ENCODE peak calls at places on chromosomes 7 and 10, in six cellular contexts. W, T, D, X, V and I are unnamed samples.

GRCh38 chr7:131104611-131105293 is 222.9 kb upstream of the MKLN1 start:
- DNase-seq in W (no peak), T (no peak), D (no peak), X (no peak), V (no peak), I (no peak)

GRCh38 chr10:104076743-104077160 is 8.9 kb downstream of the COL17A1 start:
- DNase-seq in W (no peak), T (peak; percentile 69), D (peak; percentile 56), X (peak; percentile 44), V (peak; percentile 36), I (peak; percentile 40)

GRCh38 chr7:2360791-2361190 is 6.2 kb downstream of the EIF3B start:
- DNase-seq in W (no peak), T (no peak), D (no peak), X (no peak), V (no peak), I (no peak)

GRCh38 chr10:11882646-11883375 is 59.7 kb downstream of the PROSER2 start:
- DNase-seq in W (no peak), T (peak; percentile 7), D (no peak), X (no peak), V (no peak), I (no peak)

GRCh38 chr7:11709240-11709639 is 122.8 kb downstream of the THSD7A start:
- DNase-seq in W (no peak), T (no peak), D (no peak), X (no peak), V (no peak), I (no peak)

GRCh38 chr10:74213019-74213418 is 62.0 kb downstream of the ADK start:
- DNase-seq in W (no peak), T (no peak), D (no peak), X (no peak), V (no peak), I (no peak)

GRCh38 chr7:157475601-157476000 is 138.8 kb downstream of the DNAJB6 start:
- DNase-seq in W (no peak), T (no peak), D (no peak), X (no peak), V (no peak), I (no peak)

GRCh38 chr7:130458256-130458655 is 17.4 kb upstream of the CEP41 start:
- DNase-seq in W (no peak), T (no peak), D (no peak), X (no peak), V (no peak), I (no peak)

GRCh38 chr10:27108165-27108564 is 7.9 kb upstream of the ANKRD26 start:
- DNase-seq in W (no peak), T (no peak), D (no peak), X (no peak), V (no peak), I (no peak)

GRCh38 chr10:80528901-80529300 is 8.8 kb upstream of the SH2D4B start:
- DNase-seq in W (no peak), T (no peak), D (no peak), X (no peak), V (no peak), I (no peak)

GRCh38 chr7:142804715-142805114 is 33.9 kb downstream of the PRSS2 start:
- DNase-seq in W (no peak), T (no peak), D (no peak), X (no peak), V (no peak), I (no peak)

GRCh38 chr10:51073461-51074237 is 638 bp upstream of the PRKG1 start:
- DNase-seq in W (peak; percentile 60), T (peak; percentile 42), D (peak; percentile 66), X (peak; percentile 5), V (peak; percentile 18), I (peak; percentile 54)

GRCh38 chr10:35561670-35562069 is 43.5 kb upstream of the GJD4 start:
- DNase-seq in W (no peak), T (peak; percentile 76), D (no peak), X (no peak), V (no peak), I (no peak)

GRCh38 chr7:144814326-144814725 is 21.5 kb downstream of the TPK1 start:
- DNase-seq in W (no peak), T (no peak), D (no peak), X (no peak), V (no peak), I (no peak)

GRCh38 chr10:127976286-127976685 is 69.4 kb downstream of the PTPRE start:
- DNase-seq in W (no peak), T (no peak), D (no peak), X (no peak), V (no peak), I (no peak)

GRCh38 chr7:69787736-69788431 is 189.6 kb downstream of the AUTS2 start:
- DNase-seq in W (no peak), T (no peak), D (no peak), X (no peak), V (no peak), I (no peak)

GRCh38 chr7:156751319-156751718 is 110.7 kb downstream of the RNF32 start:
- DNase-seq in W (no peak), T (no peak), D (no peak), X (no peak), V (no peak), I (no peak)

GRCh38 chr7:130009848-130010688 is 41.1 kb downstream of the ZC3HC1 start:
- DNase-seq in W (no peak), T (no peak), D (no peak), X (no peak), V (peak; percentile 31), I (peak; percentile 28)

GRCh38 chr7:30139836-30140384 is 5.1 kb downstream of the MTURN start:
- DNase-seq in W (no peak), T (no peak), D (no peak), X (no peak), V (no peak), I (no peak)

GRCh38 chr10:33193057-33193866 is 141.2 kb downstream of the NRP1 start:
- DNase-seq in W (no peak), T (peak; percentile 90), D (peak; percentile 88), X (peak; percentile 90), V (peak; percentile 81), I (peak; percentile 88)

GRCh38 chr7:105011771-105012502 is 2.1 kb upstream of the KMT2E start:
- DNase-seq in W (no peak), T (peak; percentile 38), D (peak; percentile 42), X (no peak), V (peak; percentile 48), I (no peak)

GRCh38 chr7:25907214-25907613 is 244.8 kb upstream of the NFE2L3 start:
- DNase-seq in W (no peak), T (no peak), D (no peak), X (no peak), V (no peak), I (no peak)

GRCh38 chr7:77570330-77571011 is 33.4 kb downstream of the PTPN12 start:
- DNase-seq in W (no peak), T (no peak), D (no peak), X (no peak), V (no peak), I (no peak)

GRCh38 chr7:151844080-151844827 is 32.7 kb downstream of the PRKAG2 start:
- DNase-seq in W (no peak), T (no peak), D (no peak), X (no peak), V (no peak), I (no peak)

DNA sequence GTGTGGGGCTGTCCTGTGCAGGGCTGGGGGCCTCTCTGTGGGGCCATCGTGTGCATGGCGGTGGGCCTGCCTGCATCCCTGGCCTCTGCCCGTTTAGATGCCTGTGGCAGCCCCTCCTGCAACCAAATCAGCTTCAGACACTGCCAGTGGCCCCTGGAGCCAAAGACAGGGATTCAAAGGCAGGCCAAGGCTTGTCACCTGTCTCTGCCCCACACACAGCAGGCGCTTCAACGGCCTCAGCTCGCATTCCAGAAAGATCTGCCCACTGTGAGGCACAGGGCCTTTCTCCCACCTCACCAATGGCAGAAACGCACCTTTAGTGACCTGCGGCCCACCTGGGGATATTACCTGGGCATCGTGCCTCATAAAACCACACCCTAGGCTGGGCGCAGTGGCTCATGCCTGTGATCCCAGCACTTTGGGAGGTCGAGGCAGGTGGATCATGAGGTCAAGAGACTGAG is 46.0 kb downstream of the INSIG1 start:
- DNase-seq in W (no peak), T (no peak), D (no peak), X (no peak), V (no peak), I (no peak)
- H3K4me3 ChIP-seq in W (no peak overlapping the region), T (no peak overlapping the region), D (no peak overlapping the region), X (no peak overlapping the region), V (no peak overlapping the region), I (no peak overlapping the region)

DNA sequence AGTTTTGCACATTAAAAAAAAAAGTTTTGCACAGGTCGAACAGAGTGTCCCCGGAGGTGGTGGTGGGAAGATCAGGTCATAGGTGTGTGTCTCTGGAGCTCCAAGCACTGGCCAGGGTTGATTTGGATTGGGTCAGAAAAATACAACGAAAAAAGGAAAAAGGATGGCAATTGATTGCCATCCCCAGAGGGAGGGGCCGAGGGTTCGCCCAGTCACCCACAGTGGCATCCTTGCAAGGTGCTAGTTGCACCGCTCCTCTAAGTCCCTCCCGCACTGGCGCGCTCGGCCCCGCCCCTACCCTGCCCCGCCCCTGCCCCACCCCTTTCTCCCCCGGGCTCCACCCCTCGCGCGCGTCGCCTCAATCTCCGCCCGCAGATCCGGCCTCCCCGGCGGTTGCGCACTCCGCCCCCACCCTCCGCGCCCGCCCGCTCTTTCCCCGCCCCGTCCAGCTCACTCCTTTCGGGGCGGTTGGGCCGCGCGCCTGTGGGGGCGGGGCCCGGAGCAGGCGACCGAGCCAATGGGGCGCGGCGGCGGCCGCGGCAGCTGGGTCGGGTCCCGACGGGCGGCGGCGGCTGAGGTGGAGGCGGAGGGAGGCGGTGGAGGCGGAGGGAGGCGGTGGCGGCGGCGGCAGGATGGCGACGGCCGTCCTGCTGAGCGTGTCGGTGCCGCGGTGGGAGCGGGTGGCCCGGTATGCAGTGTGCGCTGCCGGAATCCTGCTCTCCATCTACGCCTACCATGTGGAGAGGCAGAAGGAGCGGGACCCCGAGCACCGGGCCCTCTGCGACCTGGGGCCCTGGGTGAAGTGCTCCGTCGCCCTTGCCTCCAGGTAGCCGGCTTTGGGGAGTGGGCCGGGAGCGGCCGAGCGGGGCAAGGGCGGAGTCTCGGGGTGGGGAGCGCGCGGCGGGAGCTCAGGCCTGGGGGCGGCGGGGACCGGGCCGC is 31.5 kb upstream of the ERV3-1 start:
- DNase-seq in W (peak; percentile 98), T (peak; percentile 95), D (peak; percentile 92), X (peak; percentile 79), V (peak; percentile 95), I (peak; percentile 95)
- TF ChIP-seq POLR2A in W (no peak), T (peak; percentile 57), D (peak; percentile 26), X (no peak), V (peak; percentile 42), I (peak; percentile 67)

GRCh38 chr7:150381096-150381495 is 2.0 kb downstream of the ZNF775 start:
- DNase-seq in W (no peak), T (no peak), D (no peak), X (no peak), V (no peak), I (no peak)

GRCh38 chr7:150379590-150380379 is 655 bp downstream of the ZNF775 start:
- DNase-seq in W (peak; percentile 82), T (no peak), D (no peak), X (peak; percentile 28), V (no peak), I (no peak)

GRCh38 chr7:150381785-150382122 is 2.6 kb downstream of the ZNF775 start:
- DNase-seq in W (no peak), T (no peak), D (no peak), X (no peak), V (no peak), I (no peak)

GRCh38 chr7:150378853-150379589 is at the start of gene ZNF775:
- DNase-seq in W (peak; percentile 99), T (peak; percentile 99), D (peak; percentile 94), X (peak; percentile 88), V (peak; percentile 97), I (peak; percentile 97)

GRCh38 chr7:150380463-150380862 is 1.3 kb downstream of the ZNF775 start:
- DNase-seq in W (no peak), T (no peak), D (no peak), X (no peak), V (no peak), I (no peak)
- H3K4me3 ChIP-seq in W (peak overlapping the region; percentile 89), T (peak overlapping the region; percentile 99), D (no peak overlapping the region), X (peak overlapping the region; percentile 99), V (no peak overlapping the region), I (no peak overlapping the region)

GRCh38 chr7:93231799-93232672 is at the start of gene VPS50:
- DNase-seq in W (no peak), T (peak; percentile 96), D (peak; percentile 96), X (peak; percentile 95), V (peak; percentile 95), I (peak; percentile 98)
- TF ChIP-seq POLR2A in W (no peak), T (peak; percentile 65), D (peak; percentile 4), X (no peak), V (peak; percentile 62), I (peak; percentile 48)